ENCODE peak calls at places on chromosomes 13 and 19, in eight cellular contexts. W, U, J, B, M, V, Z and E are unnamed samples.
A peak's percentile ranks its signal among the peaks of the same experiment; 100 is the strongest.

GRCh38 chr19:38975861-38976271 is 324 bp upstream of the FBXO17 start:
- DNase-seq in U (no peak), W (no peak), Z (no peak), V (no peak), B (no peak), J (no peak), M (no peak), E (peak; percentile 49)

GRCh38 chr13:98794498-98794897 is 42.0 kb upstream of the SLC15A1 start:
- DNase-seq in M (no peak), Z (no peak), B (no peak), J (no peak), V (no peak), U (no peak), W (no peak), E (no peak)

GRCh38 chr13:31927219-31927653 is 104.3 kb upstream of the FRY start:
- DNase-seq in B (no peak), V (no peak), J (no peak), M (no peak), W (no peak), Z (no peak), U (no peak), E (no peak)

GRCh38 chr13:72258340-72258981 is 391.5 kb upstream of the DACH1 start:
- DNase-seq in M (no peak), J (no peak), W (no peak), Z (no peak), U (no peak), B (no peak), V (no peak), E (no peak)

GRCh38 chr19:16462757-16463250 is 9.0 kb downstream of the EPS15L1 start:
- DNase-seq in V (no peak), M (peak; percentile 41), W (no peak), J (no peak), U (peak; percentile 78), B (no peak), Z (peak; percentile 77), E (peak; percentile 56)

GRCh38 chr13:99320693-99321481 is 13.7 kb upstream of the GPR183 start:
- DNase-seq in J (no peak), B (peak; percentile 53), Z (peak; percentile 25), V (no peak), W (no peak), M (no peak), U (peak; percentile 81), E (peak; percentile 94)

GRCh38 chr19:19627716-19628498 is at the start of gene LPAR2:
- DNase-seq in V (no peak), B (no peak), U (peak; percentile 53), Z (no peak), J (no peak), W (no peak), M (no peak), E (no peak)

GRCh38 chr13:98925949-98926348 is 51.9 kb downstream of the DOCK9 start:
- DNase-seq in Z (no peak), B (no peak), J (no peak), U (no peak), W (no peak), V (no peak), M (no peak), E (no peak)

GRCh38 chr13:83895994-83896580 is 13.8 kb upstream of the SLITRK1 start:
- DNase-seq in B (no peak), J (no peak), U (peak; percentile 94), W (no peak), V (no peak), M (no peak), Z (no peak), E (peak; percentile 55)

GRCh38 chr13:90686438-90686837 is 661.0 kb upstream of the MIR17HG start:
- DNase-seq in W (no peak), B (peak; percentile 67), V (no peak), J (no peak), M (no peak), Z (no peak), U (peak; percentile 68), E (peak; percentile 88)

DNA sequence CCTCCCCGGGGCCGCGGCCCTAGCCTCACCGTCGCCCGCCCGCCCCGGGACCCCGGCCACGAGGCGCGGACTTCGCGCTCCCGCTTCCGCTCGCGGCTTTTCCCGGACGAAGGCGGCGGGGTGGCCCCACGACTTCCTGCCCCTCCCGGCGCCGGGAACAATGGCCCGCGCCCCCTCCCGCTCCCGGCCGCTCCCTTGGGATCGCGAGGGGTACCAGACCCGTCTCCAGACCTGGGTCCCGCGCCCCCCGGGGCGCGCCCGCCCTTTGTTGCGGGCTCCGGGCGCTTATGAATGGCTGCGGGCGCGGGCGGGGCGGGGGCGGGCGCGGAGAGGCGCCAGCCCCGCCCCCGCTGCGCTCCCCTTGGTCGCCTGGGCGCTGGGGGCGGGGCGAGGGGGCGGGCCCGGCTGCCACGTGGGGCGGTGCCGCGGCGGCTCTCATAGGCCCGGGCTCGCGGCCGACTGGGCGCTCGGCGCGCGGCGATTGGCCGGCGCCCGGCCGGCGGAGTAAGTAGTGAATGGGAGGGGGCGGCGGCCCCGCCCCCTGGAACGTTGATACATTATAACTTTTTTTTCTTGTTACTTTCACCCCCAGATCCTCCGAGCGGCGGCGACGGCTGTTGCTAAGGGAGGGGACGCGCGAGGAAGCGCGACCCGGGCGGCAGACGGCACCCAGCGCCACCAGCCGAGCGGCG is 1.1 kb downstream of the MIDN start:
- DNase-seq in M (peak; percentile 95), W (peak; percentile 98), Z (peak; percentile 97), V (peak; percentile 84), B (no peak), J (peak; percentile 98), U (peak; percentile 93), E (peak; percentile 94)
- TF ChIP-seq CTCF in M (no peak), W (no peak), Z (no peak), V (no peak), B (no peak), J (no peak), U (no peak), E (no peak)

DNA sequence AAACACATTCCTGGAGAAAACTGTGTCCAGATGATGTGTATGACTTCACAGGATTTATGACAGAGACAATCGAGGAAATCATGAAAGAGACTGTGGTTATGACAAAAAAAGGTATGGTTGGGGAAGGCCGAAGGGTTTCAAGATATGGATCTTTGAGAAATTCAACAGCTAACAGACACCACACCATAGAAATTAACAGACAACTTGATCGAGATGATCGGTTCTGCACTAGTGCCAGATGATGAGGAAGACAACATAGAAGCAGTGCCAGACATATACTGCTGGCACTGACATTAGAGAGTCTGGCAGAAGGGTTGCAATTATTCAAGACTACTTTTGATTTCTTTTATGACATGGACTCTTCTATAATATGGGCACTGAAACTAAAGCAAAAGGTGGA is 37.2 kb downstream of the KCNRG start:
- DNase-seq in W (no peak), J (no peak), Z (no peak), V (no peak), B (no peak), M (no peak), U (no peak), E (no peak)
- H3K4me3 ChIP-seq in W (no peak overlapping the region), J (no peak overlapping the region), Z (no peak overlapping the region), V (no peak overlapping the region), B (no peak overlapping the region), M (no peak overlapping the region), U (no peak overlapping the region), E (no peak overlapping the region)

GRCh38 chr13:45817833-45818232 is 33.7 kb downstream of the SIAH3 start:
- DNase-seq in M (no peak), J (no peak), W (no peak), V (no peak), U (no peak), B (no peak), Z (no peak), E (no peak)
- TF ChIP-seq CTCF in M (no peak), J (no peak), W (no peak), V (no peak), U (peak; percentile 24), B (no peak), Z (no peak), E (peak; percentile 9)

GRCh38 chr19:34363930-34364329 is 1.1 kb upstream of the GPI start:
- DNase-seq in Z (no peak), U (no peak), B (no peak), J (no peak), V (no peak), W (no peak), M (no peak), E (no peak)
- H3K4me3 ChIP-seq in Z (no peak overlapping the region), U (no peak overlapping the region), B (no peak overlapping the region), J (no peak overlapping the region), V (no peak overlapping the region), W (no peak overlapping the region), M (no peak overlapping the region), E (no peak overlapping the region)

DNA sequence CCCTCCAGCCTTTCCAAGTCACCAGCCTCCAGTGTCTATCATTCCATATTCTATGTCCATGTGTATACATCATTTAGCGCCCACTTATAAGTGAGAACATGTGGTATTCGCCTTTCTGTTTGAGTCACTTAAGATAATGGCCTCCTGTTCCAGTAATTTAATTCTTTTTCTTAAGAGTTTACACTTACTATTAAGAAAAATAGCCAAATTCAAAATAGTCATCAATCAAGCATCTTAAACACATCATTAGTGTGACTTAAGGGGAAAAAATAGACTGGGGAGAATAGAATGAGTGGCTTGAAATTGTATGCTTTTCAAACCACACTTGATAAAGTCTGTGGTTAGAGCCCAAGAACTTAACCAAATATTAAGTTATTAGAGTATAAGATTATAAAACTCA is 248.0 kb downstream of the MAB21L1 start:
- DNase-seq in B (no peak), M (no peak), U (no peak), W (no peak), V (no peak), J (no peak), Z (no peak), E (no peak)
- TF ChIP-seq CTCF in B (no peak), M (no peak), U (no peak), W (no peak), V (no peak), J (no peak), Z (no peak), E (no peak)

DNA sequence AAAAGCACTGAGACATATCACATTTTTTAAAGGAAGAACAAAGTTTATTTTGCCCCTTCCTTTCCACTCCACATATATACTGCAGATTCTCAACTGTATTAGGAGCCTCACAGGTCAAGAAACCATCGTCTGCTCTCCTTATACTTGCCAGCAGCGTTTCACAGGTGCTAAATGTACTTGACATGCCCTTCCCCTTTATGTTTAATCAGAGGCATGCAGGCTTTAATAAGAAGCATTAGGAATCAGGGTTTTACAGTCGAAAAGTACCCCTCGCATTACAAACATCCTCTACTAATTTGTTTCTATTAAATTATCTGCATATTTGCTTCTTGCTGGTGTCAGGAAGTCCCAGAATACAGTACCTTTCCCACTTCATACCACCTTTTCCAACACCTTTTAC is 3.7 kb upstream of the RAP2A start:
- DNase-seq in B (no peak), W (no peak), M (no peak), V (no peak), Z (no peak), U (no peak), J (no peak), E (no peak)
- H3K4me3 ChIP-seq in B (no peak overlapping the region), W (no peak overlapping the region), M (no peak overlapping the region), V (peak overlapping the region; percentile 34), Z (no peak overlapping the region), U (no peak overlapping the region), J (no peak overlapping the region), E (no peak overlapping the region)

DNA sequence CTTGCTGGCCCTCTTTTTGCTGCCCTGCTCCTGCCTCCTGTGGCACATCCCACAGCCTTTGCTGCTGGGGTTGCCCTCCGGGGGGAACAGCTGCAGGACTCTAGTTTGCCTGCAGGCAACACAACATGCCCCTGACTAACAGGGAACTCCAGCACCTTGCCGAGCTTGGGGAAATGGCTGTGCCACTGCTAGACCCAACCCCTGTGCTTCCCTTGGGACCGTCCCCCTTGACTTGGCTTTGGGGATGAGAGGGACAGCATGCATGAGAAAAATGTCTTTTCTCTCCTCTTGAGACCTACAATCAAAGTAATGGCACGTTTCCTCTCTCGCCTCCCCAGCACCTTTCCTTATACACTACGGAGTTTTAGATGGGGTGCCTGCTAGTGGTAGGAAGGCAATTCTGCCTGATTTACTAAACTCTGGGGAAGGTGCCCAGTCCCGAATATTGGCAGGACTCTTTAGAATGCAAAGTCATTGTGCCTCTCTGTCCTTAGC is 12.4 kb upstream of the VWA8 start:
- DNase-seq in U (no peak), V (no peak), M (no peak), J (no peak), W (no peak), Z (no peak), B (no peak), E (no peak)
- TF ChIP-seq CTCF in U (peak; percentile 33), V (no peak), M (peak; percentile 44), J (no peak), W (peak; percentile 23), Z (no peak), B (no peak), E (peak; percentile 6)